ENCODE peak calls at places on chromosomes 3 and 15, in seven cellular contexts. V is right lobe of liver; H is skeletal muscle cell; Q is CD8-positive, alpha-beta memory T cell; B is EH; I is T-helper 2 cell; K is activated T-helper 1 cell treated with anti-CD3 and anti-CD28 coated beads, Interleukin-12 subunit alpha, Interleukin-12 subunit beta, Interleukin-2, Interleukin-4 antibody, amounts not matched to agents 30 ng/mL and 10 ng/mL and 1 ng/mL, durations not matched to agents 14 hours and 24 hours and 36 hours. U is an unnamed sample.

GRCh38 chr15:67138946-67139855 is 73.8 kb downstream of the SMAD3 start:
- DNase-seq in I (no peak), K (no peak), V (no peak), Q (no peak), H (no peak), B (no peak), U (no peak)

GRCh38 chr3:113736548-113737089 is 9.4 kb downstream of the NAA50 start:
- DNase-seq in B (peak; percentile 74), K (peak; percentile 12), Q (no peak), H (no peak), I (peak; percentile 49), V (no peak), U (no peak)

GRCh38 chr3:120173056-120173675 is 78.9 kb upstream of the GSK3B start:
- DNase-seq in V (no peak), B (peak; percentile 52), K (no peak), H (no peak), Q (no peak), I (no peak), U (no peak)

GRCh38 chr3:66036586-66037061 is 2.1 kb downstream of the MAGI1 start:
- DNase-seq in K (no peak), V (no peak), H (no peak), I (no peak), B (peak; percentile 50), Q (no peak), U (no peak)

GRCh38 chr15:96264801-96265515 is 65.5 kb upstream of the NR2F2 start:
- DNase-seq in B (peak; percentile 90), H (peak; percentile 7), I (no peak), K (no peak), V (no peak), Q (no peak), U (no peak)

GRCh38 chr3:144687862-144688261 is 716.2 kb downstream of the DIPK2A start:
- DNase-seq in Q (no peak), B (no peak), I (no peak), V (no peak), H (no peak), K (no peak), U (no peak)

GRCh38 chr3:182618085-182618732 is 175.1 kb upstream of the ATP11B start:
- DNase-seq in K (no peak), Q (no peak), B (no peak), I (no peak), V (no peak), H (no peak), U (no peak)

GRCh38 chr15:73375755-73376305 is 7.1 kb upstream of the HCN4 start:
- DNase-seq in V (no peak), K (no peak), I (no peak), B (no peak), H (no peak), Q (no peak), U (no peak)

GRCh38 chr3:160296591-160296990 is 71.4 kb downstream of the C3orf80 start:
- DNase-seq in K (no peak), V (no peak), Q (no peak), H (no peak), I (no peak), B (peak; percentile 58), U (no peak)